ENCODE peak calls at places on chromosomes 2 and 18, in six cellular contexts. C, H, T, L, D and R are unnamed samples.

GRCh38 chr2:146844226-146844990 is 1000.4 kb upstream of the ACVR2A start:
- DNase-seq in C (no peak), L (no peak), D (no peak), H (peak), T (no peak), R (no peak)

GRCh38 chr2:167209784-167210183 is 321.5 kb downstream of the XIRP2 start:
- DNase-seq in D (no peak), T (no peak), H (no peak), L (no peak), C (no peak), R (no peak)

GRCh38 chr2:199509401-199509800 is 51.7 kb upstream of the SATB2 start:
- DNase-seq in C (no peak), T (no peak), H (no peak), D (no peak), L (no peak), R (no peak)

GRCh38 chr2:117330611-117331010 is 483.9 kb upstream of the DDX18 start:
- DNase-seq in T (no peak), C (no peak), L (no peak), D (no peak), H (no peak), R (no peak)

GRCh38 chr2:12173271-12173942 is 427.0 kb downstream of the LPIN1 start:
- DNase-seq in D (no peak), H (peak), C (peak), L (no peak), T (no peak), R (no peak)

GRCh38 chr2:86634352-86634751 is 10.7 kb upstream of the RNF103 start:
- DNase-seq in L (no peak), D (no peak), H (no peak), T (no peak), C (no peak), R (no peak)

GRCh38 chr18:24937624-24938285 is 414.2 kb downstream of the ZNF521 start:
- DNase-seq in L (no peak), H (no peak), D (no peak), T (no peak), C (no peak), R (no peak)

GRCh38 chr2:234996041-234996440 is 44.2 kb downstream of the SH3BP4 start:
- DNase-seq in D (no peak), C (no peak), T (no peak), H (no peak), L (no peak), R (no peak)